ENCODE peak calls at places on chromosomes 1 and 21, in five cellular contexts. D is fibroblast of pulmonary artery, L is tibial nerve, W is pancreas, R is A549. Y is an unnamed sample.

GRCh38 chr21:35540950-35541632 is 492.0 kb upstream of the RUNX1 start:
- DNase-seq in W (no peak), R (no peak), L (no peak), D (no peak), Y (no peak)

GRCh38 chr1:27341525-27342252 is at the start of gene SYTL1:
- DNase-seq in D (peak), W (peak), L (no peak), R (peak), Y (no peak)

GRCh38 chr1:101039245-101039644 is 13.7 kb upstream of the DPH5 start:
- DNase-seq in D (no peak), R (no peak), L (no peak), W (no peak), Y (no peak)

GRCh38 chr1:3225668-3226067 is 156.7 kb downstream of the PRDM16 start:
- DNase-seq in R (no peak), W (no peak), L (no peak), D (no peak), Y (no peak)

GRCh38 chr1:1004420-1004779 is 4.5 kb upstream of the HES4 start:
- DNase-seq in L (no peak), D (no peak), R (no peak), W (no peak), Y (no peak)

GRCh38 chr21:40054403-40054802 is 187.2 kb downstream of the PCP4 start:
- DNase-seq in R (no peak), D (no peak), W (peak), L (no peak), Y (no peak)

GRCh38 chr1:924619-925323 is 1.0 kb downstream of the SAMD11 start:
- DNase-seq in W (peak), L (no peak), D (peak), R (peak), Y (no peak)

GRCh38 chr1:93154898-93155297 is 25.3 kb downstream of the TMED5 start:
- DNase-seq in L (no peak), R (no peak), D (no peak), W (no peak), Y (no peak)

GRCh38 chr1:246782120-246782900 is 58.1 kb downstream of the SCCPDH start:
- DNase-seq in W (no peak), D (peak), R (no peak), L (no peak), Y (peak)

GRCh38 chr21:18041012-18041411 is 203.6 kb upstream of the CHODL start:
- DNase-seq in L (peak), R (peak), D (peak), W (no peak), Y (no peak)

GRCh38 chr1:45327644-45328515 is 1.2 kb downstream of the HPDL start:
- DNase-seq in L (no peak), R (no peak), D (no peak), W (no peak), Y (no peak)

GRCh38 chr1:162847839-162848453 is 13.0 kb downstream of the CCDC190 start:
- DNase-seq in D (peak), R (peak), W (peak), L (peak), Y (no peak)

GRCh38 chr1:202090994-202091393 is 31.7 kb upstream of the GPR37L1 start:
- DNase-seq in W (no peak), L (no peak), D (no peak), R (peak), Y (no peak)

GRCh38 chr1:207259391-207259790 is 62.1 kb upstream of the CD55 start:
- DNase-seq in L (no peak), W (no peak), D (peak), R (peak), Y (no peak)

GRCh38 chr1:77370588-77371306 is 88.9 kb downstream of the AK5 start:
- DNase-seq in R (no peak), L (no peak), D (peak), W (no peak), Y (peak)

GRCh38 chr21:31236528-31236927 is 107.5 kb downstream of the TIAM1 start:
- DNase-seq in D (no peak), L (no peak), R (no peak), W (no peak), Y (no peak)

GRCh38 chr1:27856561-27857343 is 15.6 kb upstream of the THEMIS2 start:
- DNase-seq in L (no peak), R (no peak), D (no peak), W (peak), Y (no peak)

GRCh38 chr1:83615379-83615778 is 383.6 kb downstream of the TTLL7 start:
- DNase-seq in R (no peak), L (no peak), W (no peak), D (no peak), Y (no peak)

GRCh38 chr1:30382496-30382895 is 340.9 kb downstream of the MATN1 start:
- DNase-seq in W (no peak), L (no peak), D (no peak), R (no peak), Y (no peak)

GRCh38 chr1:37403166-37403565 is 71.2 kb upstream of the ZC3H12A start:
- DNase-seq in W (no peak), D (no peak), L (no peak), R (no peak), Y (no peak)

GRCh38 chr1:202146279-202146678 is 1.7 kb upstream of the ARL8A start:
- DNase-seq in R (no peak), L (no peak), D (no peak), W (no peak), Y (no peak)

GRCh38 chr1:40662864-40663263 is 2.6 kb downstream of the RIMS3 start:
- DNase-seq in L (no peak), R (no peak), W (no peak), D (no peak), Y (no peak)

GRCh38 chr1:25502957-25503356 is 40.4 kb upstream of the LDLRAP1 start:
- DNase-seq in W (no peak), R (no peak), D (peak), L (no peak), Y (no peak)

GRCh38 chr1:38763106-38763505 is 96.5 kb downstream of the RRAGC start:
- DNase-seq in L (no peak), W (no peak), D (no peak), R (no peak), Y (no peak)

GRCh38 chr1:65751961-65752360 is 40.7 kb upstream of the PDE4B start:
- DNase-seq in R (no peak), L (no peak), D (no peak), W (no peak), Y (no peak)

GRCh38 chr1:43284711-43285110 is 670 bp downstream of the C1orf210 start:
- DNase-seq in L (no peak), W (peak), D (no peak), R (no peak), Y (no peak)
- H3K4me3 ChIP-seq in L (peak), W (peak), D (no peak), R (no peak), Y (no peak)

GRCh38 chr1:239505094-239505493 is 118.7 kb downstream of the CHRM3 start:
- DNase-seq in R (no peak), L (no peak), D (no peak), W (no peak), Y (no peak)
- TF ChIP-seq CTCF in R (no peak), L (no peak), D (no peak), W (no peak), Y (no peak)

GRCh38 chr1:31714442-31715096 is 10.8 kb upstream of the COL16A1 start:
- DNase-seq in D (peak), L (peak), R (peak), W (no peak), Y (no peak)

GRCh38 chr1:31717341-31717740 is 13.5 kb upstream of the COL16A1 start:
- DNase-seq in R (no peak), W (no peak), L (no peak), D (peak), Y (no peak)

GRCh38 chr1:31712625-31713024 is 8.8 kb upstream of the COL16A1 start:
- DNase-seq in R (peak), D (peak), L (peak), W (no peak), Y (no peak)

GRCh38 chr1:31715873-31716220 is 12.0 kb upstream of the COL16A1 start:
- DNase-seq in R (no peak), L (no peak), W (no peak), D (no peak), Y (no peak)

DNA sequence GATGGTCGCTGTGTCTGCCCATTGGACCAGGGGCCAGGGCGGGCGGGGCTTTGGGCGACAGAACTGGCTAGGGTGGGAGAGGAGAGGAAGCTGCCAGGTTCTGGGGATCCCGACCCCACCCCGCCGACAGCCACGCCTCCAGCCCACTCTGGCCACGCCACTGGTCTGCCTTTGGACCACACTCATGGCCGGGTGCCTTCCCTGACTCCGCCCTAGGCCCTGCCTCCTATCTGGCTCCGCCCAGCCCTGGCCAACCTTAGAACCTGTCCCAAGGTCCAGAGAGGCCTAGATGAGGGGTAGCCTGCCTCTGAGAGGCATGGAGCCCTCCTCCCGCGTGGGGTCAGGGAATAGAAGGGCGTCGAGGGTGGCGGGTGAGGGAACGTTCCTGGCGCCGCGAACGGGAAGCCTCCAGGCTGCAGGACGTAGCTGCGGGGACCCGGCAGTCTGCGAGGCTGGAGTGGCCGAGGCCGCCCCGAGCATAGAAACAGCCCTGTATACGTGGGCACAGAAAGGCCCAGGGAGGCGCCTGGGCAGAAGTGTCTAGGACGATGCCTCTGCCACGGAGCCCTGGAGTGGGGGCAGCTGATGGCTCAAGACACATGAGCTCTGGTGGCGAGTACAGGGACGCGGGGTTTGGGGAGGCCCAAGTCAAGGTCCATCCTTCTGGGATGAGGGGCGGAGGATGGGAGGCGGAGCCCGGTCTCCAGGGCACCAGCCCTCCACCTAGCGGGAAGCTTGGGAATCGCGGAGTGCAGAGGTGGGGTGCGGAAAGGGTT is 11.5 kb upstream of the COL16A1 start:
- DNase-seq in R (peak), W (peak), L (peak), D (peak), Y (no peak)
- H3K4me3 ChIP-seq in R (peak), W (peak), L (peak), D (peak), Y (peak)

GRCh38 chr21:42974832-42975820 is 764 bp downstream of the PKNOX1 start:
- DNase-seq in R (peak), L (peak), W (peak), D (peak), Y (no peak)

GRCh38 chr21:42973309-42973990 is 912 bp upstream of the PKNOX1 start:
- DNase-seq in D (no peak), W (no peak), R (no peak), L (peak), Y (no peak)

GRCh38 chr21:42971897-42972275 is 2.5 kb upstream of the PKNOX1 start:
- DNase-seq in L (no peak), R (no peak), W (no peak), D (no peak), Y (no peak)

GRCh38 chr21:42975886-42976608 is 1.7 kb downstream of the PKNOX1 start:
- DNase-seq in D (no peak), L (no peak), R (no peak), W (no peak), Y (no peak)

DNA sequence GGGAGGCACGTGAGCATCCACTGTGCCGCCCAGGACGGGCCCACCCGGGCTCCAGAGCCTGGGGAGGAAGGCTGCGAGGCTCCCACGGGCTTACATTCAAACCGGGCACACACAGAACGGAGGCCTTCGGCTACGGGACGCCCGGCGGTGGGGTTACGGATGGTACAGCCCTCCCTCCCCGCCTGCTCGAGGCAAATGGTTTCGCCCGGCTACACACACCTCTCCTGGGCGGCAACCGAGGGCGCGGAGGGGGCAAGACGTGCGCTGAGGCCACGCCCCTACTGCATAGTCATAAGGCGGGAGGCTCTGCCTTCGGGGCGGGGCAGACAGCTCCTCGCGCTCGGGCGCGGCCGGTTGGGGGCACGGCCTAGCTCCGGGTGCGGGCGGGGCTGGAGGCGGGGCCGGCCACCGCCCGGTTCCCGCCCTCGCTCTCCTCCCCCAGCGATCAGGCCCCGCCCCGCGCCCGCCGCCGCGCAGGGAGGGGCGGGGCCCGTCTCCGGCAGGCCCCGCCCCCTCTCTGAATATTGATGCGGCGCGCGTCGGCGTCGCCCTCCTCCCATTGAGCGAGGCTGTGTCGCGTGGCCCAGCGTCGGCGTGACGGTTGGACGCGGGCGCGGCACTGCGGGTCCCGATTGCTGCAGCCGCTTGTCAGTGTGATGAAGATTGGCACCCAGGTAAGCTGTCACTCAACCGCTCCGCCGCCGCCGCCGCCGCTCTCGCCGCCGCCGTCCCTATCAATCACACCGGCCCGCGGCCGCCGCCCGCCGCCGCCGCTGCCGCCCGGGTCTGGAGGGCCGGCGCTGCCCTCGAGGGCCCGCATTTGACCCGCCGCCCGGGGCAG is at the start of gene PKNOX1:
- DNase-seq in L (peak), W (peak), D (peak), R (peak), Y (peak)
- TF ChIP-seq CTCF in L (peak), W (no peak), D (no peak), R (no peak), Y (no peak)

DNA sequence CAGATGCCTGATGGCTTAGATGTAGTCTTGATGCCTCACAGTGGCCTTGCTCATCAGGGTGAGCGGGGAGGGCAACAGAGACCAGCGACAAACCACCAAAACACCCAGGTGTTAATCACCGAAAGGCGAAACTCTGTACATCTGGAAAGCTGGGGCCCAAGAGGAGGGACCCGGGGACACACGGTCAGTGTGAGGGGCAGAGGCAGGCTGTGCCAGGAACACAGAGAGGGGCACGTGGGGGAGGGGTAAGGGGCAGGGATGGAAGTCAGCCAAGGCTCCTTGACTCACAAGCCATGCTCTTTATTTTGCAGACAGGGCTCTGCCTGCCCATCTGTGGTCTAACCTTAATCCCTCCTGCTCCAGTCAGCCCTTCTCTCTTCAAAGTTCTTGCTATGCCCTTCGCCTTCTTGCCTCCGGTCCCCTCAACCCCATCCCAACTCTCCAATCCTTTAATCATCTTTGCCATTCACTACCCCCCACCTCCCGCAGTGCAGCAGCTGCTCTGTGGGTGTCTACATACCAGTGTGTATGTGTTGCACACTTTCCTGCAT is 4.3 kb downstream of the MEF2D start:
- DNase-seq in L (no peak), W (peak), D (no peak), R (no peak), Y (no peak)
- H3K4me3 ChIP-seq in L (no peak), W (peak), D (peak), R (no peak), Y (no peak)

GRCh38 chr1:118815909-118816308 is 172.2 kb downstream of the TBX15 start:
- DNase-seq in D (no peak), W (no peak), R (no peak), L (no peak), Y (no peak)
- TF ChIP-seq CTCF in D (no peak), W (no peak), R (no peak), L (no peak), Y (no peak)

GRCh38 chr21:27079807-27080206 is 112.9 kb upstream of the ADAMTS5 start:
- DNase-seq in R (no peak), D (no peak), L (no peak), W (no peak), Y (no peak)

GRCh38 chr21:27083144-27083543 is 116.3 kb upstream of the ADAMTS5 start:
- DNase-seq in L (no peak), R (no peak), D (no peak), W (no peak), Y (no peak)

GRCh38 chr21:27076035-27076434 is 109.1 kb upstream of the ADAMTS5 start:
- DNase-seq in D (no peak), W (no peak), L (no peak), R (no peak), Y (no peak)

GRCh38 chr21:27077501-27077900 is 110.6 kb upstream of the ADAMTS5 start:
- DNase-seq in D (no peak), R (no peak), W (no peak), L (no peak), Y (no peak)
- H3K4me3 ChIP-seq in D (no peak), R (no peak), W (no peak), L (no peak), Y (no peak)

GRCh38 chr1:34787461-34788420 is 5.1 kb upstream of the GJA4 start:
- DNase-seq in D (peak), R (no peak), L (no peak), W (no peak), Y (no peak)

GRCh38 chr1:34785875-34786470 is 5.0 kb downstream of the GJB3 start:
- DNase-seq in W (no peak), D (no peak), L (no peak), R (no peak), Y (no peak)

GRCh38 chr1:34784751-34785221 is 3.8 kb downstream of the GJB3 start:
- DNase-seq in D (no peak), R (no peak), L (no peak), W (no peak), Y (no peak)

GRCh38 chr1:34785231-34785874 is 4.3 kb downstream of the GJB3 start:
- DNase-seq in W (no peak), R (no peak), D (no peak), L (no peak), Y (no peak)

GRCh38 chr1:34786521-34787325 is 5.7 kb downstream of the GJB3 start:
- DNase-seq in L (peak), W (peak), R (peak), D (peak), Y (peak)
- TF ChIP-seq CTCF in L (peak), W (peak), R (peak), D (peak), Y (peak)

Y was measured in epithelial cell of proximal tubule.